ENCODE peak calls at places on chromosomes 13 and 19, in seven cellular contexts. One of them, this sample, is unnamed.

GRCh38 chr13:108463365-108463764 is 166.0 kb upstream of the MYO16 start:
- DNase-seq in cardiac muscle cell: peak
- DNase-seq in fibroblast of lung: peak
- DNase-seq in testis: no peak
- DNase-seq in tibial artery: no peak
- DNase-seq in tibial nerve: no peak
- DNase-seq in IMR-90: peak
- DNase-seq in this sample: no peak

GRCh38 chr19:29681422-29682235 is 16.4 kb downstream of the PLEKHF1 start:
- DNase-seq in tibial artery: no peak
- DNase-seq in cardiac muscle cell: peak
- DNase-seq in IMR-90: no peak
- DNase-seq in tibial nerve: no peak
- DNase-seq in fibroblast of lung: peak
- DNase-seq in testis: no peak
- DNase-seq in this sample: no peak

GRCh38 chr13:59677966-59678814 is 485.5 kb downstream of the DIAPH3 start:
- DNase-seq in IMR-90: peak
- DNase-seq in cardiac muscle cell: peak
- DNase-seq in tibial nerve: no peak
- DNase-seq in tibial artery: no peak
- DNase-seq in fibroblast of lung: peak
- DNase-seq in testis: peak
- DNase-seq in this sample: no peak

GRCh38 chr13:110636701-110637201 is 21.4 kb downstream of the NAXD start:
- DNase-seq in testis: no peak
- DNase-seq in IMR-90: no peak
- DNase-seq in cardiac muscle cell: no peak
- DNase-seq in fibroblast of lung: no peak
- DNase-seq in tibial nerve: no peak
- DNase-seq in tibial artery: no peak
- DNase-seq in this sample: no peak

GRCh38 chr13:93224545-93224944 is 2.1 kb upstream of the GPC6 start:
- DNase-seq in tibial nerve: no peak
- DNase-seq in cardiac muscle cell: peak
- DNase-seq in testis: no peak
- DNase-seq in IMR-90: peak
- DNase-seq in tibial artery: no peak
- DNase-seq in fibroblast of lung: no peak
- DNase-seq in this sample: no peak

GRCh38 chr13:53405616-53406015 is 377.0 kb downstream of the OLFM4 start:
- DNase-seq in cardiac muscle cell: no peak
- DNase-seq in tibial artery: no peak
- DNase-seq in fibroblast of lung: no peak
- DNase-seq in IMR-90: no peak
- DNase-seq in tibial nerve: no peak
- DNase-seq in testis: no peak
- DNase-seq in this sample: no peak

GRCh38 chr13:91962946-91963345 is 564.5 kb downstream of the GPC5 start:
- DNase-seq in tibial nerve: no peak
- DNase-seq in IMR-90: no peak
- DNase-seq in testis: no peak
- DNase-seq in cardiac muscle cell: no peak
- DNase-seq in fibroblast of lung: no peak
- DNase-seq in tibial artery: no peak
- DNase-seq in this sample: no peak

GRCh38 chr13:100875392-100876043 is 200.9 kb upstream of the TMTC4 start:
- DNase-seq in IMR-90: peak
- DNase-seq in cardiac muscle cell: peak
- DNase-seq in tibial artery: no peak
- DNase-seq in fibroblast of lung: peak
- DNase-seq in testis: no peak
- DNase-seq in tibial nerve: no peak
- DNase-seq in this sample: no peak

GRCh38 chr13:113937073-113937472 is 36.8 kb downstream of the C13orf46 start:
- DNase-seq in IMR-90: no peak
- DNase-seq in fibroblast of lung: no peak
- DNase-seq in cardiac muscle cell: no peak
- DNase-seq in tibial nerve: no peak
- DNase-seq in testis: no peak
- DNase-seq in tibial artery: no peak
- DNase-seq in this sample: no peak

GRCh38 chr13:76023644-76024043 is 387.5 kb downstream of the LMO7 start:
- DNase-seq in IMR-90: peak
- DNase-seq in tibial artery: no peak
- DNase-seq in tibial nerve: no peak
- DNase-seq in cardiac muscle cell: no peak
- DNase-seq in testis: no peak
- DNase-seq in fibroblast of lung: no peak
- DNase-seq in this sample: no peak

GRCh38 chr19:35211545-35212230 is 16.9 kb downstream of the FAM187B start:
- DNase-seq in IMR-90: no peak
- DNase-seq in testis: peak
- DNase-seq in tibial nerve: peak
- DNase-seq in tibial artery: peak
- DNase-seq in cardiac muscle cell: no peak
- DNase-seq in fibroblast of lung: no peak
- DNase-seq in this sample: no peak

GRCh38 chr19:23905771-23906170 is 8.9 kb upstream of the ZNF726 start:
- DNase-seq in cardiac muscle cell: no peak
- DNase-seq in tibial artery: no peak
- DNase-seq in fibroblast of lung: no peak
- DNase-seq in IMR-90: no peak
- DNase-seq in tibial nerve: no peak
- DNase-seq in testis: no peak
- DNase-seq in this sample: no peak

GRCh38 chr19:35006999-35007365 is 6.9 kb downstream of the GRAMD1A start:
- DNase-seq in fibroblast of lung: no peak
- DNase-seq in cardiac muscle cell: no peak
- DNase-seq in tibial artery: no peak
- DNase-seq in tibial nerve: no peak
- DNase-seq in testis: no peak
- DNase-seq in IMR-90: no peak
- DNase-seq in this sample: no peak

GRCh38 chr13:59671853-59672252 is 491.9 kb downstream of the DIAPH3 start:
- DNase-seq in fibroblast of lung: peak
- DNase-seq in tibial nerve: no peak
- DNase-seq in tibial artery: no peak
- DNase-seq in testis: no peak
- DNase-seq in IMR-90: no peak
- DNase-seq in cardiac muscle cell: peak
- DNase-seq in this sample: no peak

GRCh38 chr13:75372517-75372916 is 109.5 kb downstream of the TBC1D4 start:
- DNase-seq in tibial artery: no peak
- DNase-seq in IMR-90: peak
- DNase-seq in tibial nerve: no peak
- DNase-seq in testis: no peak
- DNase-seq in cardiac muscle cell: peak
- DNase-seq in fibroblast of lung: peak
- DNase-seq in this sample: no peak

GRCh38 chr13:85828094-85828684 is 29.0 kb upstream of the SLITRK6 start:
- DNase-seq in fibroblast of lung: peak
- DNase-seq in IMR-90: peak
- DNase-seq in tibial artery: no peak
- DNase-seq in cardiac muscle cell: peak
- DNase-seq in tibial nerve: no peak
- DNase-seq in testis: no peak
- DNase-seq in this sample: no peak

GRCh38 chr13:46317120-46317519 is 69.9 kb downstream of the RUBCNL start:
- DNase-seq in tibial artery: no peak
- DNase-seq in tibial nerve: no peak
- DNase-seq in cardiac muscle cell: peak
- DNase-seq in IMR-90: no peak
- DNase-seq in fibroblast of lung: peak
- DNase-seq in testis: no peak
- DNase-seq in this sample: no peak

GRCh38 chr13:25489238-25489637 is 117.5 kb downstream of the ATP8A2 start:
- DNase-seq in tibial nerve: no peak
- DNase-seq in tibial artery: no peak
- DNase-seq in IMR-90: no peak
- DNase-seq in fibroblast of lung: no peak
- DNase-seq in cardiac muscle cell: no peak
- DNase-seq in testis: no peak
- DNase-seq in this sample: peak

GRCh38 chr19:35045667-35046300 is 4.3 kb downstream of the HPN start:
- DNase-seq in tibial nerve: no peak
- DNase-seq in IMR-90: peak
- DNase-seq in cardiac muscle cell: peak
- DNase-seq in testis: no peak
- DNase-seq in tibial artery: peak
- DNase-seq in fibroblast of lung: peak
- DNase-seq in this sample: no peak

GRCh38 chr19:33718668-33719259 is 77.9 kb upstream of the KCTD15 start:
- DNase-seq in testis: no peak
- DNase-seq in cardiac muscle cell: no peak
- DNase-seq in tibial artery: no peak
- DNase-seq in fibroblast of lung: no peak
- DNase-seq in IMR-90: no peak
- DNase-seq in tibial nerve: no peak
- DNase-seq in this sample: no peak

GRCh38 chr13:97369269-97369893 is 64.6 kb upstream of the RAP2A start:
- DNase-seq in testis: no peak
- DNase-seq in cardiac muscle cell: no peak
- DNase-seq in tibial nerve: no peak
- DNase-seq in IMR-90: no peak
- DNase-seq in tibial artery: no peak
- DNase-seq in fibroblast of lung: peak
- DNase-seq in this sample: no peak
- H3K27ac ChIP-seq in testis: peak
- H3K27ac ChIP-seq in cardiac muscle cell: no peak
- H3K27ac ChIP-seq in tibial nerve: peak
- H3K27ac ChIP-seq in IMR-90: peak
- H3K27ac ChIP-seq in tibial artery: no peak
- H3K27ac ChIP-seq in fibroblast of lung: peak
- H3K27ac ChIP-seq in this sample: peak

GRCh38 chr19:57651654-57651996 is 17.1 kb upstream of the ZSCAN4 start:
- DNase-seq in tibial nerve: no peak
- DNase-seq in cardiac muscle cell: no peak
- DNase-seq in tibial artery: no peak
- DNase-seq in fibroblast of lung: no peak
- DNase-seq in testis: no peak
- DNase-seq in IMR-90: no peak
- DNase-seq in this sample: no peak
- TF ChIP-seq CTCF in tibial nerve: no peak
- TF ChIP-seq CTCF in cardiac muscle cell: no peak
- TF ChIP-seq CTCF in tibial artery: no peak
- TF ChIP-seq CTCF in fibroblast of lung: no peak
- TF ChIP-seq CTCF in testis: no peak
- TF ChIP-seq CTCF in IMR-90: no peak
- TF ChIP-seq CTCF in this sample: no peak

DNA sequence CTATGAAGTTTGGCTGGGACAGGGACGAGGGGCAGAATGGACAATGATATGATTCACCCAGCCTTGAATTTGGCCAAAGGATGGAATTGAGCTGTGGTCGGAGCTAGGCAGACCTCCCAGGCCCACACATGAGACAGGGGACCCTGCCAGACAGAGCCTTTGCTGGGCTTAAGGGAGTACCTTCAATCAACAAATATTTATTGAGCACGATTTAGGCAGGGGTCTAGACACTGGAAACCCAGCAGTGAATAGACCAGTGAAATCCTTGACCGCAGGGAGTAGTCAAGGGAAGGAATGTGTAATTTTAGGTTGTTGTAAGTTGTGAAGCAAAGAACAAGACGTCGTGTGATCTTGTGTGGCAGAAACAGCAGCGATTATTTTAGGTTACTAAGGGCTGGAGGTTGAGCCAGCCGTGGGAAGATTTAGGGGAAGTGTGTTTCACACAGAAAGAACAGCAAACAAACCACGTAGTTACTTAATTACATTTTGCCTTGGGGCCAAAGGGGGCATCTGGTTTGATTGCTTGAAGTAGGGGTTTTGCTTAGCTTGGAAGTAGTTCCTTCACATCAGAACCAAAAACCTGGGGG is 16.9 kb upstream of the AP1M2 start:
- DNase-seq in testis: no peak
- DNase-seq in tibial artery: peak
- DNase-seq in tibial nerve: no peak
- DNase-seq in IMR-90: no peak
- DNase-seq in cardiac muscle cell: no peak
- DNase-seq in fibroblast of lung: no peak
- DNase-seq in this sample: no peak
- H3K4me3 ChIP-seq in testis: peak
- H3K4me3 ChIP-seq in tibial artery: peak
- H3K4me3 ChIP-seq in tibial nerve: peak
- H3K4me3 ChIP-seq in IMR-90: peak
- H3K4me3 ChIP-seq in cardiac muscle cell: no peak
- H3K4me3 ChIP-seq in fibroblast of lung: peak
- H3K4me3 ChIP-seq in this sample: peak

GRCh38 chr13:66635526-66635925 is 594.6 kb downstream of the PCDH9 start:
- DNase-seq in cardiac muscle cell: peak
- DNase-seq in IMR-90: peak
- DNase-seq in tibial nerve: no peak
- DNase-seq in fibroblast of lung: peak
- DNase-seq in tibial artery: no peak
- DNase-seq in testis: no peak
- DNase-seq in this sample: no peak
- H3K27ac ChIP-seq in cardiac muscle cell: no peak
- H3K27ac ChIP-seq in IMR-90: peak
- H3K27ac ChIP-seq in tibial nerve: no peak
- H3K27ac ChIP-seq in fibroblast of lung: no peak
- H3K27ac ChIP-seq in tibial artery: no peak
- H3K27ac ChIP-seq in testis: no peak
- H3K27ac ChIP-seq in this sample: no peak